ENCODE peak calls at places on chromosomes 4 and X, in seven cellular contexts. One of them, this sample, is unnamed.

GRCh38 chr4:3858765-3859388 is 92.7 kb downstream of the ADRA2C start:
- DNase-seq in GM12865: no peak
- DNase-seq in astrocyte: no peak
- DNase-seq in heart right ventricle: no peak
- DNase-seq in WTC11: no peak
- DNase-seq in chondrocyte: no peak
- DNase-seq in MM.1S: no peak
- DNase-seq in this sample: no peak

GRCh38 chr4:127732623-127733199 is 2.5 kb downstream of the SLC25A31 start:
- DNase-seq in GM12865: peak
- DNase-seq in astrocyte: peak
- DNase-seq in heart right ventricle: no peak
- DNase-seq in WTC11: no peak
- DNase-seq in chondrocyte: no peak
- DNase-seq in MM.1S: peak
- DNase-seq in this sample: peak

GRCh38 chrX:134679226-134679625 is 21.0 kb upstream of the PLAC1 start:
- DNase-seq in GM12865: no peak
- DNase-seq in astrocyte: no peak
- DNase-seq in heart right ventricle: no peak
- DNase-seq in WTC11: no peak
- DNase-seq in chondrocyte: no peak
- DNase-seq in MM.1S: no peak
- DNase-seq in this sample: no peak

GRCh38 chr4:165308174-165308573 is 19.3 kb upstream of the MSMO1 start:
- DNase-seq in GM12865: no peak
- DNase-seq in astrocyte: no peak
- DNase-seq in heart right ventricle: no peak
- DNase-seq in WTC11: no peak
- DNase-seq in chondrocyte: no peak
- DNase-seq in MM.1S: no peak
- DNase-seq in this sample: no peak

GRCh38 chr4:153426207-153426886 is 39.8 kb upstream of the TMEM131L start:
- DNase-seq in GM12865: peak
- DNase-seq in astrocyte: no peak
- DNase-seq in heart right ventricle: no peak
- DNase-seq in WTC11: no peak
- DNase-seq in chondrocyte: no peak
- DNase-seq in MM.1S: no peak
- DNase-seq in this sample: no peak

GRCh38 chr4:112082954-112083586 is 62.2 kb upstream of the FAM241A start:
- DNase-seq in GM12865: no peak
- DNase-seq in astrocyte: peak
- DNase-seq in heart right ventricle: no peak
- DNase-seq in WTC11: no peak
- DNase-seq in chondrocyte: no peak
- DNase-seq in MM.1S: no peak
- DNase-seq in this sample: no peak

GRCh38 chr4:119139822-119140252 is 4.2 kb downstream of the MYOZ2 start:
- DNase-seq in GM12865: peak
- DNase-seq in astrocyte: no peak
- DNase-seq in heart right ventricle: no peak
- DNase-seq in WTC11: no peak
- DNase-seq in chondrocyte: no peak
- DNase-seq in MM.1S: peak
- DNase-seq in this sample: no peak

GRCh38 chrX:77447339-77448149 is at the start of gene FGF16:
- DNase-seq in GM12865: peak
- DNase-seq in astrocyte: no peak
- DNase-seq in heart right ventricle: peak
- DNase-seq in WTC11: peak
- DNase-seq in chondrocyte: peak
- DNase-seq in MM.1S: no peak
- DNase-seq in this sample: peak

GRCh38 chrX:114924846-114925245 is 92.6 kb downstream of the IL13RA2 start:
- DNase-seq in GM12865: no peak
- DNase-seq in astrocyte: peak
- DNase-seq in heart right ventricle: no peak
- DNase-seq in WTC11: no peak
- DNase-seq in chondrocyte: no peak
- DNase-seq in MM.1S: no peak
- DNase-seq in this sample: no peak

GRCh38 chrX:47361538-47362511 is 8.6 kb upstream of the ZNF157 start:
- DNase-seq in GM12865: peak
- DNase-seq in astrocyte: peak
- DNase-seq in heart right ventricle: peak
- DNase-seq in WTC11: peak
- DNase-seq in chondrocyte: no peak
- DNase-seq in MM.1S: peak
- DNase-seq in this sample: peak

GRCh38 chr4:151859646-151860045 is 98.8 kb upstream of the GATB start:
- DNase-seq in GM12865: no peak
- DNase-seq in astrocyte: no peak
- DNase-seq in heart right ventricle: no peak
- DNase-seq in WTC11: no peak
- DNase-seq in chondrocyte: no peak
- DNase-seq in MM.1S: no peak
- DNase-seq in this sample: no peak

DNA sequence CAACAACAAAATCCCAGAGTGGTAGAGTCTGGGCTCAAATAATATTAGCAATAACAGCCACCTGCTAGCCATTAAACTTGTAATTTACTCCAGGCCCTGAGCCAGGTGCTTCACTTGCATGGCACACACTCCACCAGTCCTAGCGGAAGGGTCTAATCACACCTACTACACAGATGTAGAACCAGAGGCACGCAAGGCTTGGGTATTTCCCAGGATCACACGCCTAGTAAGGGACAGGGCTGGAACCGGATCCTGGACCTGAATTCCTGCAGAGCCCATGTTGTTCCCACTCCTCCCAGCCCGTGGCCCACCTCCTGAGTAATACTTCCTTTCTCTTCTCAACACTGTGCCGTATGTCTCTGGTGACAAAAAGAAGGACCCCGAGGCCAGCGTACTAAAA is 5.7 kb downstream of the MAGEA1 start:
- DNase-seq in GM12865: no peak
- DNase-seq in astrocyte: no peak
- DNase-seq in heart right ventricle: no peak
- DNase-seq in WTC11: no peak
- DNase-seq in chondrocyte: no peak
- DNase-seq in MM.1S: no peak
- DNase-seq in this sample: no peak
- TF ChIP-seq CTCF in GM12865: no peak
- TF ChIP-seq CTCF in astrocyte: no peak
- TF ChIP-seq CTCF in heart right ventricle: no peak
- TF ChIP-seq CTCF in WTC11: no peak
- TF ChIP-seq CTCF in chondrocyte: no peak
- TF ChIP-seq CTCF in MM.1S: no peak
- TF ChIP-seq CTCF in this sample: no peak

DNA sequence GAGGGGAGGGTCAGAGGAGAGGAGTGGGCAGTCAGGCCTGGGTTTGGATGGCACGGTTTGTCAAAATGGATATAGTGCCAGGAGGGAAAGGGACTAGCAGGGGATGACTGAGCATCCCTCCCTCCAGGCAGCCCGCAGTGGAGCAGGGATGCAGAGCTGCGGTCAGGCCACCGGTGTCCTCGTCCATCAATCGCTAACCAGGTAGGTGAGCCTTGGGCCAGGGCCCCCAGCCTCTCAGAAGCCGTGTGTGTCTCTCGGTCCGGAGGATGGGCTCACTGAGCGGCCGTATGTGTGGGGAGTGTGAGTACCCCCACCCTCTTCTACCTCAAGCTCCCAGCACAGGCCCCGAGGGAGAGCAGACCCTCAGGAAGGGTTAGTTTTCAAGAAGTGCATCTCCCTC is 538 bp upstream of the CYTL1 start:
- DNase-seq in GM12865: no peak
- DNase-seq in astrocyte: no peak
- DNase-seq in heart right ventricle: no peak
- DNase-seq in WTC11: peak
- DNase-seq in chondrocyte: no peak
- DNase-seq in MM.1S: no peak
- DNase-seq in this sample: no peak
- TF ChIP-seq CTCF in GM12865: no peak
- TF ChIP-seq CTCF in astrocyte: no peak
- TF ChIP-seq CTCF in heart right ventricle: no peak
- TF ChIP-seq CTCF in WTC11: no peak
- TF ChIP-seq CTCF in chondrocyte: no peak
- TF ChIP-seq CTCF in MM.1S: no peak
- TF ChIP-seq CTCF in this sample: no peak

DNA sequence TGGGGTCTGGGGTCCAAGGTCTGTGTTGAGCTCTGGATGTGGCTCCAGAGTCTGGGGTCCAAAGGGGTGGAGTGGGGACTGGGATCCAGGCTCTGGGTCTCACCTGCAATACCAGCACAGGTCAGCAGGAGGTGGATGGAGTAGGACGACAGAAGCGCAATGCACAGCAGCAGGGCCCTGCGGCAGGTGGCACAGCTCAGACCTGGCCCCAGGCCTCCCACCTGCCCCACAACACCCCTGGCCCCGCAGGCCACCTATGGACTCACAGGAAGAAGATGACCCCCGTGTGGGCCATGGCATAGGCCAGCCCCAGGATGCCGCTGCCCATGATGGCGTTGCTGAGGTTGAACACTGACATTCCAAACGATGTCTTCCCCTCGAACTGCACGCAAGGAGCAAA is 3.4 kb downstream of the SLC38A5 start:
- DNase-seq in GM12865: peak
- DNase-seq in astrocyte: no peak
- DNase-seq in heart right ventricle: no peak
- DNase-seq in WTC11: peak
- DNase-seq in chondrocyte: no peak
- DNase-seq in MM.1S: no peak
- DNase-seq in this sample: peak
- TF ChIP-seq CTCF in GM12865: peak
- TF ChIP-seq CTCF in astrocyte: no peak
- TF ChIP-seq CTCF in heart right ventricle: no peak
- TF ChIP-seq CTCF in WTC11: peak
- TF ChIP-seq CTCF in chondrocyte: peak
- TF ChIP-seq CTCF in MM.1S: peak
- TF ChIP-seq CTCF in this sample: peak

DNA sequence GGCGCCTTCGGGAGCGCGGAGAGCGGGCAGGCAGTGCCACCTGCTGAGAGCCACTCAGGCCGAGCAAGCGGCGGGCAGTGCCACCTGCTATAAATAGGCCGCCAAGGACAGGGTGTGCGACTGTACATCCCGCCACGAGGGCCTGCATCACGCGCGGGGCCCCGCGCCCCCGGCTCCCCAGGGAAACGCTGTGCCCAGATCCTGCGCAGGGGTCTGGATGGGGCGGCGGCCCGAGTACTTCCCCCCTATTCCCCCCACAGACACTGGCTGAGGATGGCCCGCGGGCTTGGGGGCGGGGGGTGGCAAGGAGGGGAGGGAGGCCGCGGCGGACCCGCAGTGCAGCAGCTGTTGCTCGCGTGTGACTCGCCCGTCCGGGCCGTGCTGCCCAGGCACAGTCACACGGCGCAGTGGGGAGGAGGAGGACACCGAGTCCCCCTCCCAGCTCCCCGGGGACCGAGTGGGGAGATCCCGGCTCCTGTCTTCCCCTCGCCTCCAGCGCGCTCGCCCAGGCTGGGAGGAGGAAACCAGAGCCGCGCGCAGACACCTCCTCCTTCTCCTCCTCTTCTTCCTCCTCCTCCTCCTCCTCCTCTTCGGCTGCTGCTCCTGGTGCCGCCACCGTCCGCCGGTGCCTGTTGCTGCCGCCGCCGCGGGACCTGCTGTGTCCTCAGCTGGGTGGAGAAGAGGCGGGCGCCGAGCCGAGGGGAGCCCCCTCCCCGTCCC is at the start of gene TBC1D1:
- DNase-seq in GM12865: peak
- DNase-seq in astrocyte: no peak
- DNase-seq in heart right ventricle: peak
- DNase-seq in WTC11: peak
- DNase-seq in chondrocyte: no peak
- DNase-seq in MM.1S: peak
- DNase-seq in this sample: peak
- TF ChIP-seq CTCF in GM12865: no peak
- TF ChIP-seq CTCF in astrocyte: no peak
- TF ChIP-seq CTCF in heart right ventricle: peak
- TF ChIP-seq CTCF in WTC11: no peak
- TF ChIP-seq CTCF in chondrocyte: peak
- TF ChIP-seq CTCF in MM.1S: no peak
- TF ChIP-seq CTCF in this sample: peak

GRCh38 chrX:153701706-153702105 is 14.0 kb downstream of the SLC6A8 start:
- DNase-seq in GM12865: no peak
- DNase-seq in astrocyte: no peak
- DNase-seq in heart right ventricle: no peak
- DNase-seq in WTC11: no peak
- DNase-seq in chondrocyte: no peak
- DNase-seq in MM.1S: no peak
- DNase-seq in this sample: no peak

GRCh38 chrX:153702350-153703035 is 14.8 kb downstream of the SLC6A8 start:
- DNase-seq in GM12865: no peak
- DNase-seq in astrocyte: no peak
- DNase-seq in heart right ventricle: no peak
- DNase-seq in WTC11: no peak
- DNase-seq in chondrocyte: no peak
- DNase-seq in MM.1S: no peak
- DNase-seq in this sample: no peak

GRCh38 chrX:153703036-153703370 is 15.3 kb downstream of the SLC6A8 start:
- DNase-seq in GM12865: no peak
- DNase-seq in astrocyte: peak
- DNase-seq in heart right ventricle: peak
- DNase-seq in WTC11: no peak
- DNase-seq in chondrocyte: no peak
- DNase-seq in MM.1S: no peak
- DNase-seq in this sample: no peak

GRCh38 chrX:153706799-153707198 is 17.4 kb downstream of the BCAP31 start:
- DNase-seq in GM12865: no peak
- DNase-seq in astrocyte: no peak
- DNase-seq in heart right ventricle: no peak
- DNase-seq in WTC11: no peak
- DNase-seq in chondrocyte: no peak
- DNase-seq in MM.1S: no peak
- DNase-seq in this sample: no peak

DNA sequence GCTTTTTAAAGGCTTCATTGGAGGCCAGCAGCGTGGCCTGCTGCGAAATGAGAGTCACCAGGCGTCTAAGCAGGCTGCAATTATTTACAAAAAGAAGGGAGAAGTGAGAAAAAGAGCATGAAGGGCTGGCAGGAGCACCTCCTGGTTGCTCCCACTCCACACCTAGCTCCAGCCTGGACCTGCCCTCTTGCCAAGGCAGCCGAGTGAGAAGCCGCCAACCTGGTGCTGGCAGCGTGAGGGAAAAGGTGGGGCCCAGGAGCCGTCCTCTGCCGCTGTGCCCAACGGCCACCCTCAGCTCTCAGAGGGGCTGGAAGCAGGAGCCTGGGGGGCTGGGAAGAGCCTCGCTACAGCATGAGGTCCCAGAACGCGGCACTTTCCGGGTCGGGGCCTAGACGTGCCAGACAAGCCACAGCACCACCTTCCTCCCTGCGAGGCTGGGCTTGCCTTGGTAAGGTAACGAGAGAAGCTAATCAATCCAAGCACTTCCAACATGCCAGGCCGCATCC is 16.3 kb downstream of the SLC6A8 start:
- DNase-seq in GM12865: no peak
- DNase-seq in astrocyte: no peak
- DNase-seq in heart right ventricle: no peak
- DNase-seq in WTC11: no peak
- DNase-seq in chondrocyte: no peak
- DNase-seq in MM.1S: no peak
- DNase-seq in this sample: no peak
- TF ChIP-seq CTCF in GM12865: no peak
- TF ChIP-seq CTCF in astrocyte: no peak
- TF ChIP-seq CTCF in heart right ventricle: no peak
- TF ChIP-seq CTCF in WTC11: no peak
- TF ChIP-seq CTCF in chondrocyte: no peak
- TF ChIP-seq CTCF in MM.1S: no peak
- TF ChIP-seq CTCF in this sample: no peak